ENCODE peak calls at places on chromosomes 1 and 21, in five cellular contexts. T, G, J, R and H are unnamed samples.

GRCh38 chr21:46122758-46123683 is 25.1 kb downstream of the COL6A2 start:
- DNase-seq in T (no peak), G (no peak), J (no peak), R (no peak), H (no peak)

GRCh38 chr1:152034324-152034653 is 2.5 kb downstream of the S100A11 start:
- DNase-seq in T (no peak), G (no peak), J (no peak), R (no peak), H (no peak)

GRCh38 chr1:59415286-59415850 is 118.5 kb downstream of the FGGY start:
- DNase-seq in T (no peak), G (no peak), J (no peak), R (no peak), H (no peak)

GRCh38 chr1:219155140-219155539 is 18.5 kb upstream of the LYPLAL1 start:
- DNase-seq in T (no peak), G (no peak), J (no peak), R (no peak), H (no peak)

GRCh38 chr21:36627242-36627641 is 71.7 kb upstream of the SIM2 start:
- DNase-seq in T (no peak), G (no peak), J (no peak), R (no peak), H (no peak)

GRCh38 chr1:36768486-36769178 is 265.7 kb downstream of the GRIK3 start:
- DNase-seq in T (no peak), G (no peak), J (no peak), R (no peak), H (no peak)

GRCh38 chr1:109984190-109984455 is 442 bp upstream of the AHCYL1 start:
- DNase-seq in T (no peak), G (no peak), J (no peak), R (no peak), H (no peak)

GRCh38 chr1:58884706-58885661 is 101.1 kb upstream of the JUN start:
- DNase-seq in T (no peak), G (no peak), J (no peak), R (no peak), H (no peak)

GRCh38 chr1:229001467-229001866 is 266.2 kb downstream of the RHOU start:
- DNase-seq in T (no peak), G (no peak), J (no peak), R (no peak), H (no peak)

GRCh38 chr1:71083271-71083670 is 2.4 kb upstream of the ZRANB2 start:
- DNase-seq in T (no peak), G (no peak), J (no peak), R (no peak), H (no peak)

GRCh38 chr1:226411619-226412018 is 3.7 kb upstream of the PARP1 start:
- DNase-seq in T (no peak), G (no peak), J (no peak), R (no peak), H (no peak)

GRCh38 chr1:89310505-89310904 is 37.8 kb upstream of the GBP5 start:
- DNase-seq in T (no peak), G (no peak), J (no peak), R (no peak), H (no peak)

GRCh38 chr1:201267481-201268229 is 15.7 kb upstream of the PKP1 start:
- DNase-seq in T (no peak), G (no peak), J (peak; percentile 1), R (no peak), H (no peak)